ENCODE peak calls at places on chromosomes 13 and 19, in ten cellular contexts. One of them, this sample, is unnamed.

GRCh38 chr13:82002693-82003092 is 1661.8 kb upstream of the SPRY2 start:
- DNase-seq in HFFc6: no peak
- DNase-seq in PC-9: no peak
- DNase-seq in progenitor cell of endocrine pancreas: no peak
- DNase-seq in neural progenitor cell: no peak
- DNase-seq in AG04450: no peak
- DNase-seq in Calu3: no peak
- DNase-seq in AG09309: no peak
- DNase-seq in HL-60: no peak
- DNase-seq in right lobe of liver: no peak
- DNase-seq in this sample: no peak

GRCh38 chr19:38012944-38013343 is 105.9 kb downstream of the SIPA1L3 start:
- DNase-seq in neural progenitor cell: no peak
- DNase-seq in HFFc6: no peak
- DNase-seq in AG04450: no peak
- DNase-seq in AG09309: no peak
- DNase-seq in progenitor cell of endocrine pancreas: no peak
- DNase-seq in PC-9: no peak
- DNase-seq in Calu3: no peak
- DNase-seq in right lobe of liver: no peak
- DNase-seq in HL-60: no peak
- DNase-seq in this sample: no peak

GRCh38 chr13:94079876-94080275 is 399.6 kb downstream of the DCT start:
- DNase-seq in right lobe of liver: no peak
- DNase-seq in PC-9: no peak
- DNase-seq in progenitor cell of endocrine pancreas: no peak
- DNase-seq in AG04450: no peak
- DNase-seq in AG09309: no peak
- DNase-seq in Calu3: no peak
- DNase-seq in HL-60: no peak
- DNase-seq in neural progenitor cell: no peak
- DNase-seq in HFFc6: no peak
- DNase-seq in this sample: no peak

GRCh38 chr13:114017966-114018365 is 44.1 kb upstream of the C13orf46 start:
- DNase-seq in HL-60: no peak
- DNase-seq in AG04450: no peak
- DNase-seq in HFFc6: no peak
- DNase-seq in neural progenitor cell: no peak
- DNase-seq in Calu3: no peak
- DNase-seq in right lobe of liver: no peak
- DNase-seq in AG09309: no peak
- DNase-seq in progenitor cell of endocrine pancreas: no peak
- DNase-seq in PC-9: no peak
- DNase-seq in this sample: no peak

GRCh38 chr19:3721131-3721899 is 13.1 kb downstream of the TJP3 start:
- DNase-seq in HL-60: peak; percentile 76
- DNase-seq in Calu3: peak; percentile 95
- DNase-seq in progenitor cell of endocrine pancreas: peak; percentile 97
- DNase-seq in neural progenitor cell: peak; percentile 97
- DNase-seq in HFFc6: peak; percentile 58
- DNase-seq in AG09309: peak; percentile 23
- DNase-seq in AG04450: peak; percentile 44
- DNase-seq in right lobe of liver: peak; percentile 85
- DNase-seq in PC-9: peak; percentile 82
- DNase-seq in this sample: peak; percentile 95

GRCh38 chr13:24742294-24742693 is 21.7 kb upstream of the RNF17 start:
- DNase-seq in right lobe of liver: no peak
- DNase-seq in HL-60: no peak
- DNase-seq in Calu3: no peak
- DNase-seq in HFFc6: no peak
- DNase-seq in progenitor cell of endocrine pancreas: no peak
- DNase-seq in AG09309: no peak
- DNase-seq in PC-9: no peak
- DNase-seq in AG04450: no peak
- DNase-seq in neural progenitor cell: peak; percentile 62
- DNase-seq in this sample: peak; percentile 73

GRCh38 chr19:16957151-16957662 is 68.4 kb downstream of the F2RL3 start:
- DNase-seq in HFFc6: no peak
- DNase-seq in progenitor cell of endocrine pancreas: no peak
- DNase-seq in Calu3: peak; percentile 39
- DNase-seq in neural progenitor cell: no peak
- DNase-seq in AG09309: peak; percentile 17
- DNase-seq in PC-9: peak; percentile 93
- DNase-seq in AG04450: no peak
- DNase-seq in HL-60: peak; percentile 2
- DNase-seq in right lobe of liver: no peak
- DNase-seq in this sample: peak; percentile 73

GRCh38 chr13:77584111-77584510 is 48.6 kb downstream of the SCEL start:
- DNase-seq in AG09309: no peak
- DNase-seq in neural progenitor cell: no peak
- DNase-seq in HFFc6: no peak
- DNase-seq in Calu3: no peak
- DNase-seq in AG04450: no peak
- DNase-seq in HL-60: no peak
- DNase-seq in right lobe of liver: no peak
- DNase-seq in progenitor cell of endocrine pancreas: no peak
- DNase-seq in PC-9: no peak
- DNase-seq in this sample: no peak

GRCh38 chr19:33705090-33705847 is 83.5 kb downstream of the CHST8 start:
- DNase-seq in PC-9: no peak
- DNase-seq in Calu3: no peak
- DNase-seq in HL-60: no peak
- DNase-seq in AG09309: no peak
- DNase-seq in neural progenitor cell: peak; percentile 36
- DNase-seq in HFFc6: no peak
- DNase-seq in progenitor cell of endocrine pancreas: no peak
- DNase-seq in AG04450: no peak
- DNase-seq in right lobe of liver: no peak
- DNase-seq in this sample: no peak
- TF ChIP-seq CTCF in PC-9: peak; percentile 24
- TF ChIP-seq CTCF in Calu3: no peak
- TF ChIP-seq CTCF in HL-60: no peak
- TF ChIP-seq CTCF in AG09309: no peak
- TF ChIP-seq CTCF in neural progenitor cell: peak; percentile 51
- TF ChIP-seq CTCF in HFFc6: no peak
- TF ChIP-seq CTCF in progenitor cell of endocrine pancreas: peak; percentile 24
- TF ChIP-seq CTCF in AG04450: no peak
- TF ChIP-seq CTCF in right lobe of liver: no peak
- TF ChIP-seq CTCF in this sample: no peak

GRCh38 chr13:99659234-99659633 is 158.0 kb downstream of the TM9SF2 start:
- DNase-seq in right lobe of liver: no peak
- DNase-seq in progenitor cell of endocrine pancreas: no peak
- DNase-seq in AG09309: no peak
- DNase-seq in AG04450: no peak
- DNase-seq in Calu3: no peak
- DNase-seq in neural progenitor cell: peak; percentile 21
- DNase-seq in PC-9: peak; percentile 30
- DNase-seq in HFFc6: no peak
- DNase-seq in HL-60: no peak
- DNase-seq in this sample: no peak

GRCh38 chr13:99656843-99657506 is 155.7 kb downstream of the TM9SF2 start:
- DNase-seq in HL-60: no peak
- DNase-seq in AG04450: no peak
- DNase-seq in PC-9: no peak
- DNase-seq in AG09309: no peak
- DNase-seq in HFFc6: no peak
- DNase-seq in neural progenitor cell: peak; percentile 27
- DNase-seq in right lobe of liver: no peak
- DNase-seq in Calu3: no peak
- DNase-seq in progenitor cell of endocrine pancreas: no peak
- DNase-seq in this sample: peak; percentile 23

GRCh38 chr13:99657848-99658265 is 156.6 kb downstream of the TM9SF2 start:
- DNase-seq in AG09309: no peak
- DNase-seq in AG04450: no peak
- DNase-seq in Calu3: peak; percentile 30
- DNase-seq in neural progenitor cell: peak; percentile 79
- DNase-seq in HFFc6: no peak
- DNase-seq in HL-60: no peak
- DNase-seq in PC-9: no peak
- DNase-seq in progenitor cell of endocrine pancreas: peak; percentile 34
- DNase-seq in right lobe of liver: no peak
- DNase-seq in this sample: peak; percentile 87

GRCh38 chr13:99660101-99660500 is 158.8 kb downstream of the TM9SF2 start:
- DNase-seq in Calu3: no peak
- DNase-seq in right lobe of liver: no peak
- DNase-seq in progenitor cell of endocrine pancreas: no peak
- DNase-seq in AG04450: no peak
- DNase-seq in HL-60: no peak
- DNase-seq in HFFc6: no peak
- DNase-seq in neural progenitor cell: peak; percentile 39
- DNase-seq in AG09309: no peak
- DNase-seq in PC-9: no peak
- DNase-seq in this sample: no peak

GRCh38 chr13:99658266-99658991 is 157.2 kb downstream of the TM9SF2 start:
- DNase-seq in progenitor cell of endocrine pancreas: peak; percentile 43
- DNase-seq in neural progenitor cell: peak; percentile 83
- DNase-seq in Calu3: peak; percentile 19
- DNase-seq in PC-9: no peak
- DNase-seq in AG04450: no peak
- DNase-seq in right lobe of liver: peak; percentile 68
- DNase-seq in AG09309: peak; percentile 32
- DNase-seq in HL-60: peak; percentile 25
- DNase-seq in HFFc6: peak; percentile 37
- DNase-seq in this sample: peak; percentile 85
- TF ChIP-seq CTCF in progenitor cell of endocrine pancreas: peak; percentile 55
- TF ChIP-seq CTCF in neural progenitor cell: peak; percentile 76
- TF ChIP-seq CTCF in Calu3: no peak
- TF ChIP-seq CTCF in PC-9: no peak
- TF ChIP-seq CTCF in AG04450: peak; percentile 32
- TF ChIP-seq CTCF in right lobe of liver: peak; percentile 29
- TF ChIP-seq CTCF in AG09309: peak; percentile 59
- TF ChIP-seq CTCF in HL-60: no peak
- TF ChIP-seq CTCF in HFFc6: peak; percentile 55
- TF ChIP-seq CTCF in this sample: peak; percentile 78

GRCh38 chr13:111575719-111576118 is 255.3 kb downstream of the TEX29 start:
- DNase-seq in HL-60: no peak
- DNase-seq in AG04450: no peak
- DNase-seq in Calu3: no peak
- DNase-seq in neural progenitor cell: no peak
- DNase-seq in AG09309: no peak
- DNase-seq in HFFc6: no peak
- DNase-seq in right lobe of liver: peak; percentile 5
- DNase-seq in progenitor cell of endocrine pancreas: no peak
- DNase-seq in PC-9: no peak
- DNase-seq in this sample: no peak

GRCh38 chr13:111572956-111573355 is 252.5 kb downstream of the TEX29 start:
- DNase-seq in PC-9: no peak
- DNase-seq in Calu3: no peak
- DNase-seq in AG04450: no peak
- DNase-seq in neural progenitor cell: no peak
- DNase-seq in right lobe of liver: no peak
- DNase-seq in HFFc6: no peak
- DNase-seq in AG09309: no peak
- DNase-seq in HL-60: no peak
- DNase-seq in progenitor cell of endocrine pancreas: no peak
- DNase-seq in this sample: no peak

GRCh38 chr13:111573362-111573761 is 252.9 kb downstream of the TEX29 start:
- DNase-seq in neural progenitor cell: no peak
- DNase-seq in AG09309: no peak
- DNase-seq in Calu3: no peak
- DNase-seq in HFFc6: no peak
- DNase-seq in right lobe of liver: no peak
- DNase-seq in AG04450: no peak
- DNase-seq in HL-60: no peak
- DNase-seq in progenitor cell of endocrine pancreas: no peak
- DNase-seq in PC-9: no peak
- DNase-seq in this sample: no peak

GRCh38 chr13:111575276-111575675 is 254.8 kb downstream of the TEX29 start:
- DNase-seq in HFFc6: no peak
- DNase-seq in progenitor cell of endocrine pancreas: no peak
- DNase-seq in neural progenitor cell: no peak
- DNase-seq in Calu3: no peak
- DNase-seq in AG04450: no peak
- DNase-seq in PC-9: no peak
- DNase-seq in AG09309: no peak
- DNase-seq in right lobe of liver: peak; percentile 23
- DNase-seq in HL-60: no peak
- DNase-seq in this sample: no peak

DNA sequence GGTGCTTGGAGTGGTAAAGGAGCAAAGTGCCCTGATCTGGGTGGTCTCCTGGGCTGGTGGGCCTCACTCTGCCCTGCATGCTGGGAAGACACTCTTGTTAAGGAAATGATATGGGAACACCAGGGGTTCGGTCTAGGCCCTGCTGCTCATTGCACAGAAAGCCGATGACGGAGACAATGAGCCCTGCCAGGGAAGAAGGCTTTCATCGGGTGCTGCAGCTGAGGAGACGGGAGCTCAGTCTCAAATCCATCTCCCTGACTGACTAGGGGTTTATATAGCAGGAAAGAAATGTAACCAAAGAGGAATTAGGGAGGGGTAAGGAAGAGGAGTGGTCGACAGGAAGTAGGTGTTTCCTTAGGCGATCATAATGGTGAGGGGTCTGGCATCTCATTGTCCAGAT is 253.4 kb downstream of the TEX29 start:
- DNase-seq in AG09309: no peak
- DNase-seq in HFFc6: no peak
- DNase-seq in HL-60: no peak
- DNase-seq in neural progenitor cell: no peak
- DNase-seq in progenitor cell of endocrine pancreas: no peak
- DNase-seq in Calu3: no peak
- DNase-seq in AG04450: no peak
- DNase-seq in PC-9: no peak
- DNase-seq in right lobe of liver: no peak
- DNase-seq in this sample: no peak
- TF ChIP-seq CTCF in AG09309: no peak
- TF ChIP-seq CTCF in HFFc6: no peak
- TF ChIP-seq CTCF in HL-60: no peak
- TF ChIP-seq CTCF in neural progenitor cell: no peak
- TF ChIP-seq CTCF in progenitor cell of endocrine pancreas: no peak
- TF ChIP-seq CTCF in Calu3: no peak
- TF ChIP-seq CTCF in AG04450: no peak
- TF ChIP-seq CTCF in PC-9: no peak
- TF ChIP-seq CTCF in right lobe of liver: no peak
- TF ChIP-seq CTCF in this sample: no peak

GRCh38 chr19:50706387-50706786 is 13.2 kb downstream of the SHANK1 start:
- DNase-seq in AG04450: no peak
- DNase-seq in right lobe of liver: no peak
- DNase-seq in HFFc6: no peak
- DNase-seq in progenitor cell of endocrine pancreas: no peak
- DNase-seq in PC-9: no peak
- DNase-seq in AG09309: no peak
- DNase-seq in neural progenitor cell: no peak
- DNase-seq in HL-60: no peak
- DNase-seq in Calu3: no peak
- DNase-seq in this sample: no peak

GRCh38 chr19:50703915-50704548 is 15.6 kb downstream of the SHANK1 start:
- DNase-seq in AG04450: no peak
- DNase-seq in PC-9: no peak
- DNase-seq in HFFc6: no peak
- DNase-seq in Calu3: peak; percentile 40
- DNase-seq in progenitor cell of endocrine pancreas: no peak
- DNase-seq in right lobe of liver: no peak
- DNase-seq in neural progenitor cell: peak; percentile 58
- DNase-seq in AG09309: no peak
- DNase-seq in HL-60: no peak
- DNase-seq in this sample: no peak

GRCh38 chr19:50708179-50708879 is 11.3 kb downstream of the SHANK1 start:
- DNase-seq in neural progenitor cell: no peak
- DNase-seq in HL-60: no peak
- DNase-seq in Calu3: no peak
- DNase-seq in AG04450: no peak
- DNase-seq in progenitor cell of endocrine pancreas: no peak
- DNase-seq in right lobe of liver: no peak
- DNase-seq in PC-9: no peak
- DNase-seq in HFFc6: no peak
- DNase-seq in AG09309: no peak
- DNase-seq in this sample: no peak

GRCh38 chr19:50702870-50703829 is 16.5 kb downstream of the SHANK1 start:
- DNase-seq in right lobe of liver: no peak
- DNase-seq in HL-60: no peak
- DNase-seq in PC-9: no peak
- DNase-seq in Calu3: no peak
- DNase-seq in AG04450: no peak
- DNase-seq in progenitor cell of endocrine pancreas: no peak
- DNase-seq in HFFc6: no peak
- DNase-seq in AG09309: no peak
- DNase-seq in neural progenitor cell: no peak
- DNase-seq in this sample: no peak

DNA sequence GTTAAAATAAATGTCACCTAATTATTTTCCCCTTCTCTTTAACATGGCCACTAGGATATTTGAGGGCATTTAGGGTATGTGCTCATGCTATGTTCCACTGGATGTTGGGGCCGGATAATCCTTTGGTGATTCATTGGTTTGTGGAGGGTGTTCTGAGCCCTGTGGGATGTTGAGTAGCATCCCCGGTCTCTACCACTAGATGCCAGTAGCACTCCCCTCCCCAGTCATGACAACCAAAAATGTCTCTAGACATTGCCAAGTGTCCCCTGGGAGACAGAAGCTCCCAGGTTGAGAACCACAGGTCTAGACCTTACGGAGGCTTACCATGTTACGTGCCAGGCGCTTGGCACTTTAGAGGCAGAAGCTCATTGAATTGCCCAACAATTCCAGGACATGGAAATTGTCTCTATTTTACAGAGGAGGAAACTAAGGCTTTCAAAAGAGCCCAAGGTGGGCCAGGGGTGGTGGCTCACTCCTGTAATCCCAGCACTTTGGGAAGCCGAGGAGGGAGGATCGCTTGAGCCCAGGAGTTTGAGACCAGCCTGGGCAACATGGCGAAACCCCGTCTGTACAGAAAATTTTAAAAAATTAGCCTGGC is 14.1 kb downstream of the SHANK1 start:
- DNase-seq in progenitor cell of endocrine pancreas: no peak
- DNase-seq in HL-60: peak; percentile 47
- DNase-seq in neural progenitor cell: peak; percentile 75
- DNase-seq in AG04450: peak; percentile 30
- DNase-seq in Calu3: peak; percentile 68
- DNase-seq in PC-9: peak; percentile 55
- DNase-seq in AG09309: peak; percentile 29
- DNase-seq in HFFc6: peak; percentile 80
- DNase-seq in right lobe of liver: no peak
- DNase-seq in this sample: no peak
- TF ChIP-seq CTCF in progenitor cell of endocrine pancreas: peak; percentile 60
- TF ChIP-seq CTCF in HL-60: peak; percentile 64
- TF ChIP-seq CTCF in neural progenitor cell: peak; percentile 68
- TF ChIP-seq CTCF in AG04450: peak; percentile 94
- TF ChIP-seq CTCF in Calu3: peak; percentile 86
- TF ChIP-seq CTCF in PC-9: peak; percentile 75
- TF ChIP-seq CTCF in AG09309: peak; percentile 89
- TF ChIP-seq CTCF in HFFc6: peak; percentile 87
- TF ChIP-seq CTCF in right lobe of liver: peak; percentile 42
- TF ChIP-seq CTCF in this sample: peak; percentile 57